ENCODE peak calls at places on chromosomes 1 and 21, in seven cellular contexts. One of them, this sample, is unnamed.

GRCh38 chr1:54325705-54326461 is 80.3 kb downstream of the SSBP3 start:
- DNase-seq in trophoblast cell: no peak
- DNase-seq in neuronal stem cell: no peak
- DNase-seq in mesendoderm: peak
- DNase-seq in H1: no peak
- DNase-seq in mesenchymal stem cell: no peak
- DNase-seq in H9: no peak
- DNase-seq in this sample: no peak

GRCh38 chr1:53183277-53183990 is 13.2 kb upstream of the CPT2 start:
- DNase-seq in H1: no peak
- DNase-seq in mesendoderm: peak
- DNase-seq in mesenchymal stem cell: peak
- DNase-seq in trophoblast cell: no peak
- DNase-seq in H9: no peak
- DNase-seq in neuronal stem cell: no peak
- DNase-seq in this sample: peak

GRCh38 chr1:54463259-54464030 is 57.3 kb upstream of the SSBP3 start:
- DNase-seq in H9: no peak
- DNase-seq in mesenchymal stem cell: no peak
- DNase-seq in H1: no peak
- DNase-seq in trophoblast cell: no peak
- DNase-seq in mesendoderm: no peak
- DNase-seq in neuronal stem cell: no peak
- DNase-seq in this sample: no peak

GRCh38 chr21:45854702-45855247 is 126.8 kb upstream of the COL6A1 start:
- DNase-seq in mesenchymal stem cell: peak
- DNase-seq in trophoblast cell: no peak
- DNase-seq in H9: peak
- DNase-seq in mesendoderm: peak
- DNase-seq in H1: no peak
- DNase-seq in neuronal stem cell: no peak
- DNase-seq in this sample: peak

GRCh38 chr1:218476385-218476784 is 131.2 kb downstream of the TGFB2 start:
- DNase-seq in trophoblast cell: peak
- DNase-seq in mesendoderm: peak
- DNase-seq in mesenchymal stem cell: peak
- DNase-seq in neuronal stem cell: no peak
- DNase-seq in H9: no peak
- DNase-seq in H1: no peak
- DNase-seq in this sample: peak

GRCh38 chr21:40976198-40977114 is 129.5 kb upstream of the DSCAM start:
- DNase-seq in trophoblast cell: peak
- DNase-seq in mesendoderm: no peak
- DNase-seq in H1: no peak
- DNase-seq in mesenchymal stem cell: no peak
- DNase-seq in H9: no peak
- DNase-seq in neuronal stem cell: no peak
- DNase-seq in this sample: no peak

GRCh38 chr1:11768821-11769220 is 6.8 kb downstream of the C1orf167 start:
- DNase-seq in mesendoderm: peak
- DNase-seq in H9: no peak
- DNase-seq in trophoblast cell: no peak
- DNase-seq in mesenchymal stem cell: no peak
- DNase-seq in neuronal stem cell: no peak
- DNase-seq in H1: no peak
- DNase-seq in this sample: no peak

GRCh38 chr1:175317309-175317708 is 124.7 kb upstream of the KIAA0040 start:
- DNase-seq in neuronal stem cell: no peak
- DNase-seq in trophoblast cell: peak
- DNase-seq in H9: peak
- DNase-seq in mesenchymal stem cell: no peak
- DNase-seq in mesendoderm: peak
- DNase-seq in H1: peak
- DNase-seq in this sample: no peak

GRCh38 chr1:167666416-167666815 is 36.4 kb downstream of the RCSD1 start:
- DNase-seq in mesendoderm: peak
- DNase-seq in trophoblast cell: peak
- DNase-seq in H1: no peak
- DNase-seq in neuronal stem cell: no peak
- DNase-seq in H9: no peak
- DNase-seq in mesenchymal stem cell: peak
- DNase-seq in this sample: peak

GRCh38 chr1:21652937-21653743 is 16.0 kb downstream of the RAP1GAP start:
- DNase-seq in mesenchymal stem cell: no peak
- DNase-seq in H1: no peak
- DNase-seq in H9: no peak
- DNase-seq in neuronal stem cell: no peak
- DNase-seq in mesendoderm: no peak
- DNase-seq in trophoblast cell: no peak
- DNase-seq in this sample: no peak

GRCh38 chr1:63888984-63889383 is 115.2 kb downstream of the ROR1 start:
- DNase-seq in neuronal stem cell: no peak
- DNase-seq in mesenchymal stem cell: peak
- DNase-seq in H9: no peak
- DNase-seq in H1: no peak
- DNase-seq in trophoblast cell: no peak
- DNase-seq in mesendoderm: no peak
- DNase-seq in this sample: peak

GRCh38 chr21:27477321-27477720 is 510.4 kb upstream of the ADAMTS5 start:
- DNase-seq in neuronal stem cell: no peak
- DNase-seq in mesendoderm: no peak
- DNase-seq in H9: no peak
- DNase-seq in mesenchymal stem cell: no peak
- DNase-seq in H1: no peak
- DNase-seq in trophoblast cell: no peak
- DNase-seq in this sample: peak

GRCh38 chr1:72435025-72435424 is 152.7 kb upstream of the NEGR1 start:
- DNase-seq in trophoblast cell: no peak
- DNase-seq in H1: no peak
- DNase-seq in mesendoderm: no peak
- DNase-seq in neuronal stem cell: no peak
- DNase-seq in H9: no peak
- DNase-seq in mesenchymal stem cell: no peak
- DNase-seq in this sample: peak

GRCh38 chr1:92961896-92962752 is 862 bp upstream of the DIPK1A start:
- DNase-seq in H1: no peak
- DNase-seq in neuronal stem cell: peak
- DNase-seq in mesenchymal stem cell: peak
- DNase-seq in mesendoderm: peak
- DNase-seq in trophoblast cell: peak
- DNase-seq in H9: peak
- DNase-seq in this sample: peak

GRCh38 chr1:200436436-200436835 is 26.6 kb upstream of the ZNF281 start:
- DNase-seq in H9: no peak
- DNase-seq in mesenchymal stem cell: no peak
- DNase-seq in neuronal stem cell: no peak
- DNase-seq in mesendoderm: no peak
- DNase-seq in trophoblast cell: peak
- DNase-seq in H1: no peak
- DNase-seq in this sample: peak

GRCh38 chr1:221850788-221851187 is 108.9 kb upstream of the DUSP10 start:
- DNase-seq in H1: no peak
- DNase-seq in H9: no peak
- DNase-seq in mesenchymal stem cell: no peak
- DNase-seq in mesendoderm: peak
- DNase-seq in trophoblast cell: no peak
- DNase-seq in neuronal stem cell: no peak
- DNase-seq in this sample: no peak

GRCh38 chr1:198636391-198636790 is 2.4 kb upstream of the PTPRC start:
- DNase-seq in H1: no peak
- DNase-seq in H9: no peak
- DNase-seq in mesendoderm: no peak
- DNase-seq in trophoblast cell: no peak
- DNase-seq in neuronal stem cell: no peak
- DNase-seq in mesenchymal stem cell: no peak
- DNase-seq in this sample: no peak
- H3K23ac ChIP-seq in H1: no peak
- H3K23ac ChIP-seq in H9: no peak
- H3K23ac ChIP-seq in mesendoderm: no peak
- H3K23ac ChIP-seq in trophoblast cell: no peak
- H3K23ac ChIP-seq in neuronal stem cell: no peak
- H3K23ac ChIP-seq in mesenchymal stem cell: no peak
- H3K23ac ChIP-seq in this sample: no peak

DNA sequence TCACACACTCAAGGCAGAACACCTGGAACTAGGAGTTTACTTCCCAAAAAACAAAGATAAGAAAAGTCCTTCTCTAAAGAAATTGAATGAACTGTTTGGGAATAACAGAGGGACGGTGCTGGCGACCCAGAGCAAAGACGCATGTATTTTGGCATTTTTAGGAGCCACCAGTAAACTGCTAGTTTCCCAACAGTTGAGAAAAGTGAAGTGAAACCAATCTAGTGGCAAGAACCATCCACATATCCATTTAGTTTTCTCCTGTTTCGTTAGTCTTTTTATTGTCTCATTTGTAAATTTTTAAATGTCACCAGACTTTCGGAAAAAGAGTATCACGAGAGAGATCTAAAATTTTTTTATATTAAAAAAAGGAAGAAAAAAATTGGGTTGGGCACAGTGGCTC is 30.2 kb downstream of the ODF2L start:
- DNase-seq in H9: no peak
- DNase-seq in neuronal stem cell: no peak
- DNase-seq in trophoblast cell: no peak
- DNase-seq in mesenchymal stem cell: no peak
- DNase-seq in H1: no peak
- DNase-seq in mesendoderm: no peak
- DNase-seq in this sample: no peak
- H3K23ac ChIP-seq in H9: no peak
- H3K23ac ChIP-seq in neuronal stem cell: no peak
- H3K23ac ChIP-seq in trophoblast cell: no peak
- H3K23ac ChIP-seq in mesenchymal stem cell: no peak
- H3K23ac ChIP-seq in H1: no peak
- H3K23ac ChIP-seq in mesendoderm: no peak
- H3K23ac ChIP-seq in this sample: no peak

GRCh38 chr1:99228153-99228552 is 36.1 kb upstream of the PLPPR4 start:
- DNase-seq in mesendoderm: no peak
- DNase-seq in mesenchymal stem cell: no peak
- DNase-seq in trophoblast cell: no peak
- DNase-seq in H9: no peak
- DNase-seq in H1: no peak
- DNase-seq in neuronal stem cell: no peak
- DNase-seq in this sample: no peak
- H3K23ac ChIP-seq in mesendoderm: no peak
- H3K23ac ChIP-seq in mesenchymal stem cell: no peak
- H3K23ac ChIP-seq in trophoblast cell: no peak
- H3K23ac ChIP-seq in H9: no peak
- H3K23ac ChIP-seq in H1: no peak
- H3K23ac ChIP-seq in neuronal stem cell: no peak
- H3K23ac ChIP-seq in this sample: no peak

DNA sequence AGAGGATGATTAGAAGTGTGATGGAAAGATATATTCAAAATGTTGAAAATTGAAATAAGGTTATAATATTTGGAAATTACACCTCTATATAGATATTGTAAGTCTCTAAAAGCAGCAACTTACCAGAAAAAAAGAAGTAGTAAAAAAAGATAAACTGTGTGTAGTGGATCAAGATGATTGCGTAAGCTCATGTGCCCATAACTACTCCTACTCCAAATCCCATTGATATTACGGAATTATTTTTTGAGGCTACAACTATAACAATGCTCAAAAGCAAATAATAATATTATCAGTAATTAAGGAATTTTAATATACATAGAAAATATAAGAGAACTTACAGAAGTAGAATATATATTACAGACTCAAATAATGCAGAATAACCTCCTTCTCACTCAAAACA is 33.6 kb downstream of the CATSPERE start:
- DNase-seq in mesendoderm: no peak
- DNase-seq in neuronal stem cell: no peak
- DNase-seq in trophoblast cell: no peak
- DNase-seq in H1: no peak
- DNase-seq in mesenchymal stem cell: no peak
- DNase-seq in H9: no peak
- DNase-seq in this sample: no peak
- H3K23ac ChIP-seq in mesendoderm: no peak
- H3K23ac ChIP-seq in neuronal stem cell: no peak
- H3K23ac ChIP-seq in trophoblast cell: no peak
- H3K23ac ChIP-seq in H1: no peak
- H3K23ac ChIP-seq in mesenchymal stem cell: no peak
- H3K23ac ChIP-seq in H9: no peak
- H3K23ac ChIP-seq in this sample: no peak

GRCh38 chr1:212118872-212119260 is 83.3 kb downstream of the DTL start:
- DNase-seq in neuronal stem cell: no peak
- DNase-seq in mesenchymal stem cell: no peak
- DNase-seq in mesendoderm: no peak
- DNase-seq in H9: no peak
- DNase-seq in H1: no peak
- DNase-seq in trophoblast cell: no peak
- DNase-seq in this sample: no peak
- H3K23ac ChIP-seq in neuronal stem cell: no peak
- H3K23ac ChIP-seq in mesenchymal stem cell: no peak
- H3K23ac ChIP-seq in mesendoderm: no peak
- H3K23ac ChIP-seq in H9: no peak
- H3K23ac ChIP-seq in H1: no peak
- H3K23ac ChIP-seq in trophoblast cell: no peak
- H3K23ac ChIP-seq in this sample: no peak